ENCODE peak calls at places on chromosomes 3 and 15, in five cellular contexts. Y is GM12878, A is NT2/D1, T is HepG2, O is H1. H is an unnamed sample.

GRCh38 chr3:184015381-184016019 is 2.2 kb downstream of the ABCC5 start:
- DNase-seq in Y (no peak), A (no peak), T (no peak), O (no peak), H (peak)

GRCh38 chr3:142997330-142997729 is 4.0 kb upstream of the U2SURP start:
- DNase-seq in Y (no peak), A (no peak), T (no peak), O (no peak), H (no peak)

GRCh38 chr3:32137870-32138269 is 31.4 kb downstream of the GPD1L start:
- DNase-seq in Y (no peak), A (no peak), T (peak), O (no peak), H (no peak)

GRCh38 chr15:27328616-27329015 is 357.6 kb downstream of the GABRG3 start:
- DNase-seq in Y (no peak), A (no peak), T (no peak), O (no peak), H (no peak)

GRCh38 chr3:172201136-172201989 is 162.0 kb downstream of the FNDC3B start:
- DNase-seq in Y (no peak), A (no peak), T (no peak), O (no peak), H (no peak)

GRCh38 chr3:101574388-101575156 is 592 bp downstream of the PCNP start:
- DNase-seq in Y (peak), A (peak), T (peak), O (peak), H (peak)

GRCh38 chr15:81274932-81275341 is 49.0 kb downstream of the STARD5 start:
- DNase-seq in Y (peak), A (peak), T (peak), O (peak), H (peak)

GRCh38 chr15:57165992-57166391 is 210.3 kb upstream of the CGNL1 start:
- DNase-seq in Y (no peak), A (no peak), T (no peak), O (no peak), H (no peak)

GRCh38 chr3:74267583-74268184 is 346.8 kb downstream of the CNTN3 start:
- DNase-seq in Y (no peak), A (peak), T (peak), O (no peak), H (peak)

GRCh38 chr15:50137330-50137761 is 18.3 kb upstream of the ATP8B4 start:
- DNase-seq in Y (no peak), A (no peak), T (no peak), O (no peak), H (no peak)

GRCh38 chr3:110419096-110419495 is 652.5 kb upstream of the NECTIN3 start:
- DNase-seq in Y (no peak), A (no peak), T (no peak), O (no peak), H (no peak)

GRCh38 chr15:64324513-64324912 is 31.5 kb downstream of the CSNK1G1 start:
- DNase-seq in Y (no peak), A (no peak), T (no peak), O (no peak), H (no peak)

GRCh38 chr3:189947948-189948723 is 172.6 kb downstream of the P3H2 start:
- DNase-seq in Y (peak), A (no peak), T (no peak), O (no peak), H (no peak)

GRCh38 chr15:80957556-80957955 is 32.1 kb downstream of the MESD start:
- DNase-seq in Y (no peak), A (no peak), T (no peak), O (no peak), H (no peak)

GRCh38 chr15:100759698-100760356 is 119.8 kb upstream of the ALDH1A3 start:
- DNase-seq in Y (no peak), A (no peak), T (peak), O (no peak), H (no peak)

GRCh38 chr3:152835311-152836102 is 576 bp downstream of the P2RY1 start:
- DNase-seq in Y (no peak), A (peak), T (no peak), O (peak), H (peak)

GRCh38 chr3:43041517-43041916 is 62.4 kb downstream of the GASK1A start:
- DNase-seq in Y (no peak), A (no peak), T (no peak), O (no peak), H (no peak)

GRCh38 chr15:78726870-78727551 is 84.3 kb downstream of the ADAMTS7 start:
- DNase-seq in Y (no peak), A (no peak), T (peak), O (peak), H (peak)

GRCh38 chr3:158103131-158103955 is 2.9 kb downstream of the SHOX2 start:
- DNase-seq in Y (no peak), A (no peak), T (peak), O (peak), H (no peak)

GRCh38 chr3:102259636-102260035 is 175.2 kb upstream of the ZPLD1 start:
- DNase-seq in Y (no peak), A (no peak), T (no peak), O (no peak), H (no peak)

GRCh38 chr3:141421639-141422319 is 53.5 kb downstream of the ZBTB38 start:
- DNase-seq in Y (no peak), A (no peak), T (no peak), O (no peak), H (no peak)

GRCh38 chr3:177594096-177594495 is 396.8 kb upstream of the TBL1XR1 start:
- DNase-seq in Y (no peak), A (no peak), T (no peak), O (no peak), H (no peak)

GRCh38 chr15:66803182-66803729 is 101.2 kb downstream of the SMAD6 start:
- DNase-seq in Y (no peak), A (peak), T (peak), O (peak), H (peak)

GRCh38 chr3:55177749-55178148 is 249.9 kb upstream of the LRTM1 start:
- DNase-seq in Y (no peak), A (no peak), T (no peak), O (no peak), H (no peak)

GRCh38 chr3:54120657-54121403 is 1.5 kb upstream of the CACNA2D3 start:
- DNase-seq in Y (no peak), A (no peak), T (no peak), O (peak), H (peak)

GRCh38 chr3:54122802-54123537 is 618 bp downstream of the CACNA2D3 start:
- DNase-seq in Y (no peak), A (no peak), T (no peak), O (peak), H (no peak)

GRCh38 chr3:54123538-54124196 is 1.3 kb downstream of the CACNA2D3 start:
- DNase-seq in Y (no peak), A (no peak), T (no peak), O (no peak), H (peak)

GRCh38 chr3:54121404-54122045 is 827 bp upstream of the CACNA2D3 start:
- DNase-seq in Y (no peak), A (no peak), T (no peak), O (peak), H (peak)

GRCh38 chr3:54122046-54122801 is at the start of gene CACNA2D3:
- DNase-seq in Y (no peak), A (no peak), T (no peak), O (peak), H (peak)
- TF ChIP-seq SUZ12 in Y (peak), A (no peak), T (no peak), O (no peak), H (no peak)

DNA sequence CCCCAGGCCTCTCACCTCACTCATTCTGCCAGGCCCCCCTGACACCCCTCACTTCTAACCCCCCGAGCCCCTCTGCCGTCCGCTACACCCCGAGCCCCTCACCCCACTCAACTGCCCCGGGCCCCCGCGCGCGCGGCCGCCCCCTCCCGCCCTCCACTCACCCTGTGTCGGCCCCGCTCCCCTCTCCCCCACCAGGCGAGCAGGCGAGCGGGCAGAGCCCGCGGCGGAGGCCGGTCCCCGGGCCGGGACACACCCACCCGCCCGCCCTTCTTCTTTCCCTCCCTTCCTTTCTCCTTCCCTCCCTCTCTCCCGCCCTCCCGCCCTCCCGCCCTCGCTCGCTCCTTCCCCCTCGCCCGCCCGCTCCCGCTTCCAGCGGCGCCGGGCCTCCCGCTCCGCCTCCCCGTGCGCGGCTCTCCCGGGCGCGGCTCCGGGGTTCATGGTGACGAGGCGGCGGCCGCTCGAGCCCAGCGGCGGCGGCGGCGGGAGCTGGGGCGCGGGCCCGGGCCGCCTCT is at the start of gene CTDSPL:
- DNase-seq in Y (no peak), A (no peak), T (peak), O (peak), H (peak)
- TF ChIP-seq SUZ12 in Y (no peak), A (no peak), T (no peak), O (no peak), H (no peak)

DNA sequence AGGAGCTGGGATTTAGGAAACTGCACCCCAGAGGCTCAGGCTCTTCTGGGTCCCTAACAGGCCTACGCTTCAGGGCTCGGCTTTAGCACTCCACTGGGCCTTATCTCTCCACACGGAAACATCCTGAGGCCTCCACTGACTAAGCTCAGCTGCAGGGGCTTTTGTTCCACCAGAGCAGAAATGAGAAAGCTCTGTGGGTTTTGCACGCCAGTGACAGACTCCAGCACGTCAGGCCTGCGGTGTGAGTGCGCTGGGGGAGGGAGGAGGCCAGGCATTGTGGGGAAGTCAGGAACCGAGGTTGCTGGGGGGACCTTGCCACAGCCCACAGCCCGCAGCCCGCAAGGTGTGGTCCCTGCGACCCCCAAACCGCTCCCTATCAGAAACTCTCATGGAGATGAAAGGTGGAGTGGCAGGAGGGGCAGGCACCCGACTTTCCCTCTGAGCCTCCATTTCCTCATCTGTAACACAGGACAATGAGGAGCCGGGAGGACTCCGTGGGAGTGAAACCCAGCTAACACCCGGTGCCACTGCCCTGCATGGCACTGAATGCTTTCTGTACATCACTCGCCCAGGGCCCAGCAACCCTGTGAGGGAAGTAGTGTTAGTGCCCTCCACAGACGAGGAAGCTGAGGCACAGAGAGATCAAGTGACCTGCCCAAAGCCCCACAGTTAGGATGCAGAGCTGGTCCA is 106.5 kb downstream of the TPRA1 start:
- DNase-seq in Y (peak), A (no peak), T (no peak), O (peak), H (no peak)
- TF ChIP-seq SUZ12 in Y (no peak), A (no peak), T (no peak), O (no peak), H (no peak)

GRCh38 chr15:40696228-40696627 is 1.3 kb downstream of the RAD51 start:
- DNase-seq in Y (no peak), A (no peak), T (no peak), O (no peak), H (no peak)

GRCh38 chr15:40697916-40698315 is 2.9 kb downstream of the RAD51 start:
- DNase-seq in Y (no peak), A (no peak), T (no peak), O (no peak), H (no peak)

GRCh38 chr15:40694706-40695468 is at the start of gene RAD51:
- DNase-seq in Y (peak), A (peak), T (peak), O (peak), H (peak)

GRCh38 chr15:40693904-40694705 is 869 bp upstream of the RAD51 start:
- DNase-seq in Y (peak), A (no peak), T (peak), O (no peak), H (no peak)

GRCh38 chr15:40695469-40695910 is 516 bp downstream of the RAD51 start:
- DNase-seq in Y (no peak), A (no peak), T (peak), O (no peak), H (no peak)
- TF ChIP-seq SUZ12 in Y (no peak), A (no peak), T (no peak), O (no peak), H (no peak)

GRCh38 chr3:156792114-156792513 is 34.0 kb upstream of the LEKR1 start:
- DNase-seq in Y (no peak), A (no peak), T (no peak), O (no peak), H (no peak)

GRCh38 chr3:156788846-156789245 is 37.3 kb upstream of the LEKR1 start:
- DNase-seq in Y (no peak), A (no peak), T (no peak), O (no peak), H (no peak)

GRCh38 chr3:156787015-156787414 is 39.1 kb upstream of the LEKR1 start:
- DNase-seq in Y (no peak), A (no peak), T (no peak), O (no peak), H (no peak)

GRCh38 chr3:156790141-156790540 is 36.0 kb upstream of the LEKR1 start:
- DNase-seq in Y (no peak), A (no peak), T (no peak), O (no peak), H (no peak)

GRCh38 chr3:156787926-156788663 is 38.1 kb upstream of the LEKR1 start:
- DNase-seq in Y (no peak), A (no peak), T (no peak), O (no peak), H (peak)
- TF ChIP-seq SUZ12 in Y (no peak), A (no peak), T (no peak), O (no peak), H (no peak)

GRCh38 chr3:40996382-40996781 is 202.9 kb upstream of the CTNNB1 start:
- DNase-seq in Y (no peak), A (peak), T (no peak), O (no peak), H (no peak)

GRCh38 chr3:40994611-40995010 is 204.7 kb upstream of the CTNNB1 start:
- DNase-seq in Y (no peak), A (no peak), T (no peak), O (no peak), H (no peak)

GRCh38 chr3:40995271-40995670 is 204.0 kb upstream of the CTNNB1 start:
- DNase-seq in Y (no peak), A (no peak), T (no peak), O (no peak), H (no peak)

GRCh38 chr3:40997711-40998519 is 201.4 kb upstream of the CTNNB1 start:
- DNase-seq in Y (no peak), A (no peak), T (no peak), O (no peak), H (no peak)

DNA sequence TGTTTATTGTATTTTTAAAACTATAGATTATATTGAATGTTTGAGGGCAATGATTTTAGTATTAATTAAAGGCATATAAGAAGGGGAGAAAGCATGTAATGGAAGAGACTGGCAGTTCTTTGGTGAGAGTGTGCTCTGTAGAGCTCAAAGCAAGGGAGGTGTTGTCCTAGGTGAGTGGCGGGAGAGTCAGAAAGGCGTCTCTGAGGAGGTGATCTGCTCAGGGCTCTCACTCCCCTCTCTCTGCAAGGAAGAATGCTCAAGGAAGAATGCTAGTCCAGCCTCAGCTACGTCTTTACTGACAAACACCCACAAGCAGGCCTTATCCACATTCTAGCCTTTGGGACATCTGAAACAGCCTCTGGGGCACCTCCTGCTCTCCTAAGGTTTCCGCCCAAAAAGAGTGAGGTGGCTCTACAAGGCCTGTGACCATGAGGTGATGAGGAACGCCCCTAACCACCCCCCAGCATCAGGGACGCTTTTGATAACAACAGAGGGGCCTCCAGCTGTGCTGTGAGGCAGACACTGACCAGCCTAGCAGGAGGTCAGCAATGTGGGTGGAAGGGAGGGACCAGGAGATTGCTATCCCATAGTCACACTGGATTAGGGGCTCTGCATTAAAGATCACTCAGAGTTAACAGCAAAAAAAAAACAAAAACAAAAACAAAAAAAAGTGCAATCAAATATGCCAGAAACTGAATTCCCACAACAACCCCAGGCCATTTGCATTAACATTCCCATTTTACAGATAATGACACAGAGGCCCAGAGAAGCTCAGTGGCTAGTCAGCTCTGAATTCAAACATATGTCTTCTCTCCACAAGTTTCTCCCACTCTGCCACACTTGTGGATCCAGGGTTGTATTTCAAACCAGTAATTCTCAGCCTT is 202.2 kb upstream of the CTNNB1 start:
- DNase-seq in Y (no peak), A (peak), T (no peak), O (no peak), H (no peak)
- TF ChIP-seq SUZ12 in Y (no peak), A (no peak), T (no peak), O (no peak), H (no peak)

GRCh38 chr3:97988784-97989568 is 16.7 kb upstream of the RIOX2 start:
- DNase-seq in Y (no peak), A (no peak), T (no peak), O (no peak), H (no peak)

GRCh38 chr3:97990624-97991277 is 18.5 kb upstream of the RIOX2 start:
- DNase-seq in Y (no peak), A (no peak), T (no peak), O (no peak), H (no peak)

GRCh38 chr3:97993526-97993925 is 21.3 kb upstream of the RIOX2 start:
- DNase-seq in Y (no peak), A (no peak), T (no peak), O (no peak), H (no peak)

GRCh38 chr3:97992547-97993173 is 20.4 kb upstream of the RIOX2 start:
- DNase-seq in Y (no peak), A (no peak), T (peak), O (no peak), H (no peak)

GRCh38 chr3:97991278-97991652 is 19.0 kb upstream of the RIOX2 start:
- DNase-seq in Y (no peak), A (no peak), T (no peak), O (no peak), H (no peak)
- TF ChIP-seq SUZ12 in Y (no peak), A (no peak), T (no peak), O (no peak), H (no peak)

GRCh38 chr15:45022871-45023658 is at the start of gene SORD:
- DNase-seq in Y (no peak), A (peak), T (peak), O (peak), H (peak)

GRCh38 chr15:45026646-45027045 is 3.7 kb downstream of the SORD start:
- DNase-seq in Y (no peak), A (no peak), T (no peak), O (no peak), H (no peak)

GRCh38 chr15:45021331-45021730 is 1.7 kb upstream of the SORD start:
- DNase-seq in Y (no peak), A (no peak), T (no peak), O (no peak), H (no peak)

GRCh38 chr15:45027220-45027619 is 4.2 kb downstream of the SORD start:
- DNase-seq in Y (no peak), A (no peak), T (no peak), O (no peak), H (no peak)

DNA sequence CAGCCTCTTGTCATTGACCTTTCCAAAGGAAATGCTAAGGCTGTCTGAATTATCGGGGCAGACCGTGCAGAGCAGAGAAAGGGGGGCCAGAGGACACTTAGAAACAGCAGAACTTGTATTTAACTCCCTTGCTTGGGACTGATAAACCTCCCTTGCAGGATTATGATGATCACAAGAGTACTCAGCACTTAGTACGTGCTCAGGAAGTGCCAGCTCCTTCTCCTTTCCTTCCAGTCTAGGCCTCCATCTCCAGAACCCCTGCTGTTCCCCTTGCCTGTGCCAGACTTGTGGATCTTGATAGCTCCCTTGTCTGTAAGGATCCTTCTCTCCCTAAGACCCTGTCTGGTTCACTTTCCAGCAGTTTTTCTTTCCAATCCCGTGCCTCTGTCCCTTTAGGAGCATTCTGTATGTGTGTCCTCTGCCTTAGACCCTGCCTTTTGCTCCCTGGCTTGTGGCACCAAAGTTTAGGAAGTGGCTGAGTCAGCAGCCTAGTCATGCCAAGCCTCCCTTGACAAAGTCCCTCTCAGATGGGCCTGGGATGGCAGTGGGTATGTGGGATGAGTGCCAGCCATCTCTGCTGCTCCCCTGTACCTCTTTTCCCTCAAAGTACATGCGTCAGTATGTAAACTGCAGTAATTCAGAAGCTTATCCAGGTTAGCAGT is 795 bp downstream of the SORD start:
- DNase-seq in Y (no peak), A (no peak), T (no peak), O (no peak), H (no peak)
- TF ChIP-seq SUZ12 in Y (no peak), A (no peak), T (no peak), O (no peak), H (no peak)